ENCODE peak calls at places on chromosomes 16 and 17, in six cellular contexts. M is sigmoid colon, P is stomach, A is dorsolateral prefrontal cortex, O is GM23338, H is endodermal cell. N is an unnamed sample.

GRCh38 chr16:27269300-27270150 is 953 bp upstream of the NSMCE1 start:
- DNase-seq in M (no peak), O (no peak), A (no peak), P (no peak), H (peak; percentile 35), N (no peak)

GRCh38 chr17:32516940-32517711 is 30.3 kb downstream of the CDK5R1 start:
- DNase-seq in P (no peak), H (no peak), A (no peak), M (peak; percentile 35), O (no peak), N (no peak)

GRCh38 chr17:41579484-41580243 is 7.0 kb downstream of the KRT14 start:
- DNase-seq in P (peak; percentile 87), H (peak; percentile 100), O (peak; percentile 97), A (peak; percentile 62), M (peak; percentile 69), N (peak; percentile 32)

GRCh38 chr17:49730078-49730786 is 22.5 kb upstream of the SLC35B1 start:
- DNase-seq in M (peak; percentile 94), O (no peak), H (no peak), A (peak; percentile 45), P (peak; percentile 55), N (peak; percentile 52)

GRCh38 chr17:27807567-27808470 is 7.5 kb upstream of the NOS2 start:
- DNase-seq in H (peak; percentile 52), O (no peak), P (peak; percentile 49), M (no peak), A (peak; percentile 19), N (no peak)

GRCh38 chr16:65355706-65356105 is 233.8 kb upstream of the CDH11 start:
- DNase-seq in O (no peak), P (no peak), M (no peak), H (no peak), A (no peak), N (no peak)

GRCh38 chr16:86307518-86307903 is 202.8 kb upstream of the FOXF1 start:
- DNase-seq in A (no peak), P (no peak), M (peak; percentile 57), O (no peak), H (no peak), N (no peak)

GRCh38 chr16:2031081-2031577 is 4.4 kb downstream of the NHERF2 start:
- DNase-seq in O (no peak), H (no peak), M (no peak), A (no peak), P (no peak), N (no peak)

GRCh38 chr17:45393477-45393876 is 39.2 kb downstream of the ARHGAP27 start:
- DNase-seq in A (no peak), O (no peak), P (no peak), M (no peak), H (no peak), N (no peak)

GRCh38 chr16:12150600-12150999 is 174.1 kb downstream of the SNX29 start:
- DNase-seq in O (no peak), A (no peak), H (no peak), P (no peak), M (no peak), N (no peak)

GRCh38 chr17:82245144-82246039 is 16.6 kb downstream of the SLC16A3 start:
- DNase-seq in P (no peak), A (no peak), M (peak; percentile 73), O (no peak), H (peak; percentile 52), N (no peak)

GRCh38 chr17:3558603-3559269 is 1.1 kb upstream of the TRPV3 start:
- DNase-seq in H (peak; percentile 63), P (peak; percentile 48), A (no peak), M (no peak), O (no peak), N (no peak)

GRCh38 chr16:54437361-54437760 is 150.8 kb upstream of the IRX3 start:
- DNase-seq in H (no peak), O (no peak), P (no peak), A (no peak), M (no peak), N (no peak)

GRCh38 chr16:65098916-65099315 is 22.9 kb downstream of the CDH11 start:
- DNase-seq in H (no peak), M (no peak), P (no peak), A (no peak), O (no peak), N (no peak)

GRCh38 chr16:8959921-8960787 is 3.6 kb downstream of the USP7 start:
- DNase-seq in H (peak; percentile 56), P (no peak), A (no peak), M (no peak), O (peak; percentile 54), N (no peak)

GRCh38 chr17:73423159-73423715 is 111.4 kb upstream of the CDC42EP4 start:
- DNase-seq in A (no peak), H (no peak), P (no peak), M (peak; percentile 54), O (no peak), N (no peak)

GRCh38 chr17:49291929-49292328 is 61.3 kb upstream of the PHOSPHO1 start:
- DNase-seq in P (no peak), O (no peak), M (no peak), A (no peak), H (no peak), N (no peak)

GRCh38 chr17:81683208-81683583 is 401 bp downstream of the ARL16 start:
- DNase-seq in M (no peak), P (no peak), H (no peak), A (no peak), O (no peak), N (no peak)

GRCh38 chr17:5841862-5842261 is 228.3 kb upstream of the WSCD1 start:
- DNase-seq in O (no peak), P (no peak), A (no peak), M (no peak), H (no peak), N (no peak)
- TF ChIP-seq CTCF in O (no peak), P (no peak), A (no peak), M (no peak), H (no peak), N (no peak)

GRCh38 chr17:35051579-35052239 is 11.8 kb downstream of the RFFL start:
- DNase-seq in O (no peak), A (no peak), P (no peak), M (no peak), H (no peak), N (peak; percentile 42)
- H3K4me3 ChIP-seq in O (no peak overlapping the region), A (no peak overlapping the region), P (no peak overlapping the region), M (no peak overlapping the region), H (no peak overlapping the region), N (no peak overlapping the region)

GRCh38 chr17:68906638-68907037 is 48.6 kb downstream of the ABCA8 start:
- DNase-seq in A (peak; percentile 23), P (no peak), M (no peak), O (peak; percentile 42), H (peak; percentile 61), N (no peak)
- TF ChIP-seq CTCF in A (peak; percentile 62), P (peak; percentile 33), M (no peak), O (peak; percentile 45), H (peak; percentile 76), N (peak; percentile 77)

GRCh38 chr17:80667462-80668277 is 123.0 kb downstream of the RPTOR start:
- DNase-seq in O (no peak), A (no peak), H (no peak), M (no peak), P (no peak), N (no peak)
- H3K4me3 ChIP-seq in O (no peak overlapping the region), A (no peak overlapping the region), H (no peak overlapping the region), M (no peak overlapping the region), P (no peak overlapping the region), N (no peak overlapping the region)

GRCh38 chr16:590875-591200 is 972 bp downstream of the RAB40C start:
- DNase-seq in H (no peak), P (no peak), A (no peak), O (no peak), M (peak; percentile 65), N (no peak)

GRCh38 chr16:593807-594206 is 3.9 kb downstream of the RAB40C start:
- DNase-seq in P (no peak), A (no peak), H (no peak), O (no peak), M (no peak), N (no peak)

GRCh38 chr16:593406-593805 is 3.5 kb downstream of the RAB40C start:
- DNase-seq in H (no peak), A (no peak), P (peak; percentile 83), O (no peak), M (no peak), N (no peak)

GRCh38 chr16:591892-592517 is 2.1 kb downstream of the RAB40C start:
- DNase-seq in H (no peak), P (no peak), M (no peak), A (no peak), O (no peak), N (no peak)

GRCh38 chr16:592518-593306 is 2.8 kb downstream of the RAB40C start:
- DNase-seq in M (peak; percentile 77), A (peak; percentile 81), H (no peak), P (peak; percentile 73), O (no peak), N (no peak)
- TF ChIP-seq CTCF in M (no peak), A (no peak), H (no peak), P (no peak), O (no peak), N (peak; percentile 31)

GRCh38 chr17:39360537-39360936 is 40.9 kb downstream of the FBXL20 start:
- DNase-seq in P (no peak), M (no peak), A (peak; percentile 27), O (no peak), H (no peak), N (no peak)

GRCh38 chr17:39361064-39361463 is 40.4 kb downstream of the FBXL20 start:
- DNase-seq in H (no peak), M (no peak), O (no peak), P (no peak), A (no peak), N (no peak)

GRCh38 chr17:39359994-39360393 is 41.4 kb downstream of the FBXL20 start:
- DNase-seq in A (no peak), H (no peak), P (no peak), M (no peak), O (no peak), N (no peak)

GRCh38 chr17:39357488-39357887 is 43.9 kb downstream of the FBXL20 start:
- DNase-seq in H (no peak), A (no peak), P (no peak), M (no peak), O (no peak), N (no peak)

DNA sequence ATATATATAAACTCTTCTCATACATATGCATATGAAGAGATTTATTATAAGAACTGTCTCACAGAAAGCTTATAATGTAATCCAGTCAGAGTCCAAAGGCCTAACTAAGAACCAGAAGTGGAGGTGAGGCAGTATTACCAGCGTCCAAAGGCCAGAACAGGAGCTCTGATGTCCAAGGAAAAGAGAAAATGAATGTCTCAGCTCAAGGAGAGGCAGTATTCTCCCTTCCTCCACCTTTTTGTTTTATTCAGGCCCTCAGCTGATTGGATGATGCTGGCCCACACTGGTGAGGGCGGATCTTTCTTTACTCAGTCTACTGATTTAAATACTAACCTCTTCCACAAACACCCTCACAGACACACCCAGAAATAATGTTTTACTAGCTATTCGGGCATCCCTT is 43.4 kb downstream of the FBXL20 start:
- DNase-seq in M (no peak), H (no peak), P (peak; percentile 17), A (no peak), O (peak; percentile 21), N (no peak)
- H3K4me3 ChIP-seq in M (no peak overlapping the region), H (no peak overlapping the region), P (no peak overlapping the region), A (no peak overlapping the region), O (no peak overlapping the region), N (no peak overlapping the region)

GRCh38 chr16:82834156-82834758 is 207.5 kb downstream of the CDH13 start:
- DNase-seq in M (no peak), A (no peak), H (no peak), P (no peak), O (peak; percentile 24), N (no peak)
- TF ChIP-seq CTCF in M (no peak), A (no peak), H (no peak), P (no peak), O (no peak), N (no peak)